ENCODE peak calls at places on chromosome 15, in six cellular contexts. I is MM.1S, C is right lobe of liver, W is heart left ventricle, P is right cardiac atrium, R is psoas muscle. M is an unnamed sample. For H3K4me1, the result is how much of the 10 kb centered on the place peaks cover.

GRCh38 chr15:71055461-71055860 is 59.8 kb upstream of the THSD4 start:
- DNase-seq in I (no peak), C (no peak), W (no peak), P (no peak), R (no peak), M (no peak)

GRCh38 chr15:45132844-45133560 is 3.2 kb downstream of the DUOX1 start:
- DNase-seq in I (no peak), C (no peak), W (no peak), P (no peak), R (no peak), M (no peak)

GRCh38 chr15:68434021-68434420 is 2.1 kb upstream of the ITGA11 start:
- DNase-seq in I (no peak), C (no peak), W (no peak), P (no peak), R (no peak), M (no peak)

GRCh38 chr15:83762367-83762766 is 108.4 kb downstream of the ADAMTSL3 start:
- DNase-seq in I (no peak), C (no peak), W (no peak), P (no peak), R (no peak), M (no peak)

GRCh38 chr15:41513282-41514227 is at the start of gene LTK:
- DNase-seq in I (no peak), C (peak), W (no peak), P (peak), R (no peak), M (no peak)

GRCh38 chr15:63972801-63973200 is 73.5 kb downstream of the DAPK2 start:
- DNase-seq in I (no peak), C (no peak), W (no peak), P (no peak), R (no peak), M (no peak)

GRCh38 chr15:43093026-43093425 is 12.8 kb downstream of the UBR1 start:
- DNase-seq in I (no peak), C (no peak), W (no peak), P (no peak), R (no peak), M (no peak)

GRCh38 chr15:101157721-101158120 is 94.1 kb downstream of the CHSY1 start:
- DNase-seq in I (no peak), C (no peak), W (no peak), P (no peak), R (no peak), M (peak)

GRCh38 chr15:84855032-84855645 is 29.3 kb upstream of the SLC28A1 start:
- DNase-seq in I (no peak), C (no peak), W (no peak), P (no peak), R (no peak), M (no peak)

GRCh38 chr15:36356978-36357582 is 222.3 kb upstream of the CDIN1 start:
- DNase-seq in I (no peak), C (no peak), W (no peak), P (peak), R (no peak), M (no peak)

GRCh38 chr15:41881925-41882688 is 11.7 kb downstream of the SPTBN5 start:
- DNase-seq in I (no peak), C (no peak), W (peak), P (no peak), R (no peak), M (no peak)

DNA sequence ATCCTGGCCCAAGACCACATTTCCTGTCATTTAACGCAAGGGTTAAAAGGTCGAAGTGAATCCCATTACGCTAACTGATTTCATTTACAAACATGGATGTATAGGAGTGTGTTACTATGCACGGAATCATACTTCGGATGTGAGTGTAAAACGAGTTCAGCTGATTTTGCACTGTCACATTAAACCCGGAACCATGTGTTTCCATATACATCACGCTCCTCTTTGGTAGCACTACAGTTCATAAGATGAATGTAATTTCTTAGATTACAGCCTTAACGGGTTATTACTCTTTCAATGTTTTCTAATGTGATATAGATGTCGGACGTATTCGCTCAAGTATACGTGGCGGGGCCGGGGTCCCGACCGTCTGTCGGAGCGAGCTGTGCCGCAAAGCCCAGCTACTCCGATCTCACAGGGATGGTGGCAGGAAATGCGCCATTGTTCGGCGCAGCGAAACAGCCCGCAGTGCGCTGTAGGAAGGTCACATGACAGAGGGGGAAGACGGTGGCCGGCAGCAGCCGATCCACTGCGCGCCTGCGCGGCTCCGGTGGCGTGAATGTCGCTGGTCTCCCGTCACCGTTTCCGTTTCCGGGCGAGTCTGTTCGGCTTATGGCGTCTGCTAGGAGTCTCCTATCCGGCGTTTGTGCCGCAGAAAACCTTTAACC is 97.3 kb downstream of the NPAP1 start:
- DNase-seq in I (no peak), C (peak), W (peak), P (peak), R (peak), M (peak)
- H3K4me3 ChIP-seq in I (no peak), C (peak), W (peak), P (peak), R (peak), M (peak)

GRCh38 chr15:74541494-74542191 is 623 bp downstream of the ARID3B start:
- DNase-seq in I (peak), C (peak), W (peak), P (peak), R (peak), M (no peak)
- H3K27ac ChIP-seq in I (peak), C (peak), W (peak), P (peak), R (peak), M (peak)

GRCh38 chr15:66831289-66831688 is 129.3 kb downstream of the SMAD6 start:
- DNase-seq in I (no peak), C (no peak), W (no peak), P (no peak), R (no peak), M (no peak)

GRCh38 chr15:66832679-66833078 is 130.6 kb downstream of the SMAD6 start:
- DNase-seq in I (no peak), C (no peak), W (no peak), P (no peak), R (no peak), M (peak)

GRCh38 chr15:66831801-66832390 is 129.9 kb downstream of the SMAD6 start:
- DNase-seq in I (no peak), C (no peak), W (no peak), P (no peak), R (no peak), M (peak)

GRCh38 chr15:66829551-66830131 is 127.6 kb downstream of the SMAD6 start:
- DNase-seq in I (no peak), C (no peak), W (no peak), P (no peak), R (no peak), M (no peak)

GRCh38 chr15:66830358-66830757 is 128.3 kb downstream of the SMAD6 start:
- DNase-seq in I (no peak), C (no peak), W (peak), P (peak), R (no peak), M (no peak)
- H3K4me1 ChIP-seq in I (under half), C (under half), W (under half), P (under half), R (under half), M (under half)

DNA sequence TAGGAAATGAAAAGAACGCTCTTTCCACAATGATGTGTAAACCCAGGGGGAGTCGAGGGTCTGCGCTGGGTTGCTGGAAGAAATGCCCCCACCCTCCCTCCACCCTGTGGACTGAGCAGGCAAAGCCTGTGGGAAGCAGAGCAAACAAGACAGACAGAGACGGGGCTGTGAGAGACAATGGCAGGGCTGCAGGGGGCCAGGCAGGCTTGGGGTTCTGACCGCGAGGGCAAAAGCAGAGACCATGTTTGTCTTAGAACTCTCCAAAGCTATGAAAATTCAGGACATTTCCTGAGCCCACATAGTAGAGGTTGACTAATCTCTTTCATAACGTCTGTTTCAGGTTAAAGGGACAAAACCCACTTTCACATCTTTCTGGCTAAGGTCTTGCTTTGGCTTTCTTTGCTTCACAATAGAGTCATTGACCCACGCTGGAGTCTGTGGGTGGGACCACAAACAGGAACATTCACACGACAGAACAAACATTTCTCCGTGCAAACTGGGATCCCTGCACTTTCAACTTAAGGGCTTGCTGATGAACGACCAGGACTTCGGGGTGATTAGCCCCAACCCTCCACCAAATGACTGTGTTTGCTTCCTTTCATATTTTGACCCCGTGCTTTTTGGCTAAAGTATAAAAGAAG is 156.0 kb upstream of the TPM1 start:
- DNase-seq in I (no peak), C (no peak), W (no peak), P (no peak), R (no peak), M (no peak)
- H3K4me3 ChIP-seq in I (no peak), C (peak), W (no peak), P (no peak), R (no peak), M (no peak)

GRCh38 chr15:99016680-99017321 is 9.2 kb upstream of the PGPEP1L start:
- DNase-seq in I (no peak), C (no peak), W (peak), P (no peak), R (peak), M (no peak)
- H3K27ac ChIP-seq in I (no peak), C (no peak), W (no peak), P (no peak), R (peak), M (no peak)

GRCh38 chr15:98730860-98731711 is 82.7 kb downstream of the IGF1R start:
- DNase-seq in I (no peak), C (no peak), W (no peak), P (no peak), R (no peak), M (no peak)
- H3K4me1 ChIP-seq in I (under half), C (under half), W (half or more), P (under half), R (half or more), M (half or more)